ENCODE peak calls at places on chromosome 7, in ten cellular contexts. One of them, this sample, is unnamed.

GRCh38 chr7:35849158-35849831 is 48.4 kb downstream of the SEPTIN7 start:
- DNase-seq in activated effector memory CD4-positive, alpha-beta T cell treated with Interleukin-2 at 50 U/mL for 16 hours: no peak
- DNase-seq in GM10248: no peak
- DNase-seq in AG08395: no peak
- DNase-seq in NCI-H1092: no peak
- DNase-seq in H54: no peak
- DNase-seq in activated gamma-delta T cell: no peak
- DNase-seq in HCEC 1CT: no peak
- DNase-seq in NCI-H69: peak; percentile 91
- DNase-seq in neural crest cell: no peak
- DNase-seq in this sample: no peak

GRCh38 chr7:121020652-121021051 is 32.1 kb downstream of the CPED1 start:
- DNase-seq in activated effector memory CD4-positive, alpha-beta T cell treated with Interleukin-2 at 50 U/mL for 16 hours: no peak
- DNase-seq in GM10248: no peak
- DNase-seq in AG08395: peak; percentile 56
- DNase-seq in NCI-H1092: no peak
- DNase-seq in H54: no peak
- DNase-seq in activated gamma-delta T cell: no peak
- DNase-seq in HCEC 1CT: peak; percentile 88
- DNase-seq in NCI-H69: no peak
- DNase-seq in neural crest cell: no peak
- DNase-seq in this sample: peak; percentile 18

GRCh38 chr7:99622596-99622995 is 5.8 kb downstream of the ZSCAN25 start:
- DNase-seq in activated effector memory CD4-positive, alpha-beta T cell treated with Interleukin-2 at 50 U/mL for 16 hours: no peak
- DNase-seq in GM10248: no peak
- DNase-seq in AG08395: no peak
- DNase-seq in NCI-H1092: no peak
- DNase-seq in H54: no peak
- DNase-seq in activated gamma-delta T cell: no peak
- DNase-seq in HCEC 1CT: no peak
- DNase-seq in NCI-H69: no peak
- DNase-seq in neural crest cell: no peak
- DNase-seq in this sample: no peak

GRCh38 chr7:70884809-70885208 is 247.1 kb upstream of the GALNT17 start:
- DNase-seq in activated effector memory CD4-positive, alpha-beta T cell treated with Interleukin-2 at 50 U/mL for 16 hours: no peak
- DNase-seq in GM10248: no peak
- DNase-seq in AG08395: no peak
- DNase-seq in NCI-H1092: no peak
- DNase-seq in H54: no peak
- DNase-seq in activated gamma-delta T cell: no peak
- DNase-seq in HCEC 1CT: no peak
- DNase-seq in NCI-H69: no peak
- DNase-seq in neural crest cell: no peak
- DNase-seq in this sample: no peak

GRCh38 chr7:89238156-89238555 is 442.6 kb upstream of the TEX47 start:
- DNase-seq in activated effector memory CD4-positive, alpha-beta T cell treated with Interleukin-2 at 50 U/mL for 16 hours: no peak
- DNase-seq in GM10248: no peak
- DNase-seq in AG08395: peak; percentile 52
- DNase-seq in NCI-H1092: no peak
- DNase-seq in H54: no peak
- DNase-seq in activated gamma-delta T cell: no peak
- DNase-seq in HCEC 1CT: peak; percentile 92
- DNase-seq in NCI-H69: no peak
- DNase-seq in neural crest cell: no peak
- DNase-seq in this sample: no peak

GRCh38 chr7:27198871-27199801 is 755 bp downstream of the HOXA13 start:
- DNase-seq in activated effector memory CD4-positive, alpha-beta T cell treated with Interleukin-2 at 50 U/mL for 16 hours: no peak
- DNase-seq in GM10248: no peak
- DNase-seq in AG08395: no peak
- DNase-seq in NCI-H1092: no peak
- DNase-seq in H54: no peak
- DNase-seq in activated gamma-delta T cell: no peak
- DNase-seq in HCEC 1CT: no peak
- DNase-seq in NCI-H69: peak; percentile 72
- DNase-seq in neural crest cell: no peak
- DNase-seq in this sample: no peak

GRCh38 chr7:66379761-66380160 is 174.6 kb downstream of the TPST1 start:
- DNase-seq in activated effector memory CD4-positive, alpha-beta T cell treated with Interleukin-2 at 50 U/mL for 16 hours: no peak
- DNase-seq in GM10248: no peak
- DNase-seq in AG08395: no peak
- DNase-seq in NCI-H1092: no peak
- DNase-seq in H54: no peak
- DNase-seq in activated gamma-delta T cell: no peak
- DNase-seq in HCEC 1CT: peak; percentile 92
- DNase-seq in NCI-H69: no peak
- DNase-seq in neural crest cell: no peak
- DNase-seq in this sample: no peak

GRCh38 chr7:130090745-130091532 is 20.6 kb downstream of the KLHDC10 start:
- DNase-seq in activated effector memory CD4-positive, alpha-beta T cell treated with Interleukin-2 at 50 U/mL for 16 hours: no peak
- DNase-seq in GM10248: no peak
- DNase-seq in AG08395: no peak
- DNase-seq in NCI-H1092: no peak
- DNase-seq in H54: no peak
- DNase-seq in activated gamma-delta T cell: no peak
- DNase-seq in HCEC 1CT: no peak
- DNase-seq in NCI-H69: no peak
- DNase-seq in neural crest cell: no peak
- DNase-seq in this sample: no peak

GRCh38 chr7:149704507-149704906 is 68.9 kb downstream of the ZNF467 start:
- DNase-seq in activated effector memory CD4-positive, alpha-beta T cell treated with Interleukin-2 at 50 U/mL for 16 hours: no peak
- DNase-seq in GM10248: no peak
- DNase-seq in AG08395: no peak
- DNase-seq in NCI-H1092: no peak
- DNase-seq in H54: no peak
- DNase-seq in activated gamma-delta T cell: no peak
- DNase-seq in HCEC 1CT: no peak
- DNase-seq in NCI-H69: no peak
- DNase-seq in neural crest cell: no peak
- DNase-seq in this sample: no peak

GRCh38 chr7:23458044-23458443 is 12.2 kb downstream of the IGF2BP3 start:
- DNase-seq in activated effector memory CD4-positive, alpha-beta T cell treated with Interleukin-2 at 50 U/mL for 16 hours: no peak
- DNase-seq in GM10248: no peak
- DNase-seq in AG08395: no peak
- DNase-seq in NCI-H1092: no peak
- DNase-seq in H54: no peak
- DNase-seq in activated gamma-delta T cell: no peak
- DNase-seq in HCEC 1CT: no peak
- DNase-seq in NCI-H69: no peak
- DNase-seq in neural crest cell: no peak
- DNase-seq in this sample: no peak

GRCh38 chr7:95011156-95011928 is 103.9 kb downstream of the PPP1R9A start:
- DNase-seq in activated effector memory CD4-positive, alpha-beta T cell treated with Interleukin-2 at 50 U/mL for 16 hours: no peak
- DNase-seq in GM10248: no peak
- DNase-seq in AG08395: peak; percentile 76
- DNase-seq in NCI-H1092: no peak
- DNase-seq in H54: peak; percentile 21
- DNase-seq in activated gamma-delta T cell: no peak
- DNase-seq in HCEC 1CT: peak; percentile 53
- DNase-seq in NCI-H69: no peak
- DNase-seq in neural crest cell: no peak
- DNase-seq in this sample: no peak

GRCh38 chr7:17680026-17680425 is 260.3 kb downstream of the SNX13 start:
- DNase-seq in activated effector memory CD4-positive, alpha-beta T cell treated with Interleukin-2 at 50 U/mL for 16 hours: no peak
- DNase-seq in GM10248: no peak
- DNase-seq in AG08395: peak; percentile 79
- DNase-seq in NCI-H1092: no peak
- DNase-seq in H54: no peak
- DNase-seq in activated gamma-delta T cell: no peak
- DNase-seq in HCEC 1CT: peak; percentile 98
- DNase-seq in NCI-H69: no peak
- DNase-seq in neural crest cell: no peak
- DNase-seq in this sample: no peak

GRCh38 chr7:142875456-142875855 is 10.1 kb downstream of the TRPV6 start:
- DNase-seq in activated effector memory CD4-positive, alpha-beta T cell treated with Interleukin-2 at 50 U/mL for 16 hours: no peak
- DNase-seq in GM10248: no peak
- DNase-seq in AG08395: no peak
- DNase-seq in NCI-H1092: no peak
- DNase-seq in H54: no peak
- DNase-seq in activated gamma-delta T cell: no peak
- DNase-seq in HCEC 1CT: no peak
- DNase-seq in NCI-H69: no peak
- DNase-seq in neural crest cell: no peak
- DNase-seq in this sample: no peak

GRCh38 chr7:87220734-87221215 is 1.2 kb upstream of the TMEM243 start:
- DNase-seq in activated effector memory CD4-positive, alpha-beta T cell treated with Interleukin-2 at 50 U/mL for 16 hours: no peak
- DNase-seq in GM10248: no peak
- DNase-seq in AG08395: peak; percentile 21
- DNase-seq in NCI-H1092: no peak
- DNase-seq in H54: no peak
- DNase-seq in activated gamma-delta T cell: no peak
- DNase-seq in HCEC 1CT: no peak
- DNase-seq in NCI-H69: peak; percentile 65
- DNase-seq in neural crest cell: no peak
- DNase-seq in this sample: no peak

GRCh38 chr7:151240942-151241754 is 7.3 kb downstream of the SMARCD3 start:
- DNase-seq in activated effector memory CD4-positive, alpha-beta T cell treated with Interleukin-2 at 50 U/mL for 16 hours: no peak
- DNase-seq in GM10248: no peak
- DNase-seq in AG08395: no peak
- DNase-seq in NCI-H1092: no peak
- DNase-seq in H54: no peak
- DNase-seq in activated gamma-delta T cell: no peak
- DNase-seq in HCEC 1CT: no peak
- DNase-seq in NCI-H69: no peak
- DNase-seq in neural crest cell: no peak
- DNase-seq in this sample: peak; percentile 12

GRCh38 chr7:151410405-151411390 is 860 bp upstream of the WDR86 start:
- DNase-seq in activated effector memory CD4-positive, alpha-beta T cell treated with Interleukin-2 at 50 U/mL for 16 hours: no peak
- DNase-seq in GM10248: no peak
- DNase-seq in AG08395: no peak
- DNase-seq in NCI-H1092: no peak
- DNase-seq in H54: no peak
- DNase-seq in activated gamma-delta T cell: no peak
- DNase-seq in HCEC 1CT: no peak
- DNase-seq in NCI-H69: peak; percentile 81
- DNase-seq in neural crest cell: peak; percentile 36
- DNase-seq in this sample: no peak

GRCh38 chr7:50274361-50274760 is 30.2 kb upstream of the IKZF1 start:
- DNase-seq in activated effector memory CD4-positive, alpha-beta T cell treated with Interleukin-2 at 50 U/mL for 16 hours: no peak
- DNase-seq in GM10248: no peak
- DNase-seq in AG08395: no peak
- DNase-seq in NCI-H1092: no peak
- DNase-seq in H54: no peak
- DNase-seq in activated gamma-delta T cell: no peak
- DNase-seq in HCEC 1CT: no peak
- DNase-seq in NCI-H69: no peak
- DNase-seq in neural crest cell: no peak
- DNase-seq in this sample: no peak

GRCh38 chr7:148501707-148502139 is 88.8 kb upstream of the C7orf33 start:
- DNase-seq in activated effector memory CD4-positive, alpha-beta T cell treated with Interleukin-2 at 50 U/mL for 16 hours: no peak
- DNase-seq in GM10248: peak; percentile 40
- DNase-seq in AG08395: no peak
- DNase-seq in NCI-H1092: no peak
- DNase-seq in H54: no peak
- DNase-seq in activated gamma-delta T cell: no peak
- DNase-seq in HCEC 1CT: no peak
- DNase-seq in NCI-H69: peak; percentile 77
- DNase-seq in neural crest cell: peak; percentile 52
- DNase-seq in this sample: peak; percentile 22

GRCh38 chr7:50088463-50089129 is 4.5 kb downstream of the ZPBP start:
- DNase-seq in activated effector memory CD4-positive, alpha-beta T cell treated with Interleukin-2 at 50 U/mL for 16 hours: no peak
- DNase-seq in GM10248: no peak
- DNase-seq in AG08395: no peak
- DNase-seq in NCI-H1092: no peak
- DNase-seq in H54: no peak
- DNase-seq in activated gamma-delta T cell: no peak
- DNase-seq in HCEC 1CT: no peak
- DNase-seq in NCI-H69: no peak
- DNase-seq in neural crest cell: no peak
- DNase-seq in this sample: no peak

GRCh38 chr7:159004411-159004810 is 140.3 kb downstream of the VIPR2 start:
- DNase-seq in activated effector memory CD4-positive, alpha-beta T cell treated with Interleukin-2 at 50 U/mL for 16 hours: no peak
- DNase-seq in GM10248: no peak
- DNase-seq in AG08395: no peak
- DNase-seq in NCI-H1092: no peak
- DNase-seq in H54: no peak
- DNase-seq in activated gamma-delta T cell: no peak
- DNase-seq in HCEC 1CT: no peak
- DNase-seq in NCI-H69: no peak
- DNase-seq in neural crest cell: no peak
- DNase-seq in this sample: no peak

GRCh38 chr7:38296059-38296857 is 22.8 kb upstream of the TARP start:
- DNase-seq in activated effector memory CD4-positive, alpha-beta T cell treated with Interleukin-2 at 50 U/mL for 16 hours: no peak
- DNase-seq in GM10248: peak; percentile 35
- DNase-seq in AG08395: no peak
- DNase-seq in NCI-H1092: no peak
- DNase-seq in H54: no peak
- DNase-seq in activated gamma-delta T cell: no peak
- DNase-seq in HCEC 1CT: no peak
- DNase-seq in NCI-H69: no peak
- DNase-seq in neural crest cell: no peak
- DNase-seq in this sample: no peak

GRCh38 chr7:1650363-1651030 is 19.6 kb upstream of the ELFN1 start:
- DNase-seq in activated effector memory CD4-positive, alpha-beta T cell treated with Interleukin-2 at 50 U/mL for 16 hours: no peak
- DNase-seq in GM10248: no peak
- DNase-seq in AG08395: no peak
- DNase-seq in NCI-H1092: no peak
- DNase-seq in H54: no peak
- DNase-seq in activated gamma-delta T cell: no peak
- DNase-seq in HCEC 1CT: no peak
- DNase-seq in NCI-H69: no peak
- DNase-seq in neural crest cell: no peak
- DNase-seq in this sample: no peak

GRCh38 chr7:90211391-90212148 is at the start of gene STEAP2:
- DNase-seq in activated effector memory CD4-positive, alpha-beta T cell treated with Interleukin-2 at 50 U/mL for 16 hours: no peak
- DNase-seq in GM10248: peak; percentile 70
- DNase-seq in AG08395: peak; percentile 95
- DNase-seq in NCI-H1092: peak; percentile 51
- DNase-seq in H54: peak; percentile 79
- DNase-seq in activated gamma-delta T cell: peak; percentile 10
- DNase-seq in HCEC 1CT: peak; percentile 97
- DNase-seq in NCI-H69: peak; percentile 77
- DNase-seq in neural crest cell: peak; percentile 82
- DNase-seq in this sample: no peak

GRCh38 chr7:343864-344607 is 54.1 kb downstream of the FOXL3 start:
- DNase-seq in activated effector memory CD4-positive, alpha-beta T cell treated with Interleukin-2 at 50 U/mL for 16 hours: no peak
- DNase-seq in GM10248: no peak
- DNase-seq in AG08395: no peak
- DNase-seq in NCI-H1092: no peak
- DNase-seq in H54: no peak
- DNase-seq in activated gamma-delta T cell: no peak
- DNase-seq in HCEC 1CT: no peak
- DNase-seq in NCI-H69: no peak
- DNase-seq in neural crest cell: no peak
- DNase-seq in this sample: no peak

GRCh38 chr7:158407581-158408331 is 179.9 kb downstream of the PTPRN2 start:
- DNase-seq in activated effector memory CD4-positive, alpha-beta T cell treated with Interleukin-2 at 50 U/mL for 16 hours: no peak
- DNase-seq in GM10248: no peak
- DNase-seq in AG08395: no peak
- DNase-seq in NCI-H1092: peak; percentile 39
- DNase-seq in H54: no peak
- DNase-seq in activated gamma-delta T cell: no peak
- DNase-seq in HCEC 1CT: peak; percentile 2
- DNase-seq in NCI-H69: peak; percentile 80
- DNase-seq in neural crest cell: no peak
- DNase-seq in this sample: peak; percentile 44

GRCh38 chr7:5528815-5529442 is 105.3 kb upstream of the TNRC18 start:
- DNase-seq in activated effector memory CD4-positive, alpha-beta T cell treated with Interleukin-2 at 50 U/mL for 16 hours: no peak
- DNase-seq in GM10248: no peak
- DNase-seq in AG08395: no peak
- DNase-seq in NCI-H1092: no peak
- DNase-seq in H54: no peak
- DNase-seq in activated gamma-delta T cell: no peak
- DNase-seq in HCEC 1CT: no peak
- DNase-seq in NCI-H69: no peak
- DNase-seq in neural crest cell: no peak
- DNase-seq in this sample: no peak